ENCODE peak calls at places on chromosomes 16 and 17, in six cellular contexts. G is lower leg skin, H is breast epithelium, J is GM10248, R is NCI-H2081, S is AG08395. A is an unnamed sample.

GRCh38 chr17:33745047-33745783 is 452.1 kb upstream of the ASIC2 start:
- DNase-seq in R (no peak), H (no peak), J (no peak), S (no peak), G (no peak), A (no peak)

GRCh38 chr16:89198417-89199240 is 1.7 kb downstream of the SLC22A31 start:
- DNase-seq in R (no peak), G (no peak), J (no peak), H (no peak), S (no peak), A (no peak)

GRCh38 chr17:73491648-73492047 is 152.6 kb downstream of the SDK2 start:
- DNase-seq in S (no peak), H (no peak), G (no peak), R (no peak), J (no peak), A (no peak)

GRCh38 chr17:72710834-72711233 is 381.7 kb downstream of the SLC39A11 start:
- DNase-seq in H (no peak), R (no peak), J (no peak), G (no peak), S (no peak), A (no peak)

GRCh38 chr16:28531777-28532744 is 6.7 kb downstream of the NUPR1 start:
- DNase-seq in S (peak), H (peak), G (peak), J (no peak), R (no peak), A (peak)

GRCh38 chr17:20206591-20206990 is 197.4 kb downstream of the SPECC1 start:
- DNase-seq in H (no peak), S (peak), R (no peak), J (no peak), G (no peak), A (no peak)

GRCh38 chr17:36204724-36205500 is 6.0 kb upstream of the CCL4L2 start:
- DNase-seq in J (no peak), G (no peak), H (no peak), R (no peak), S (no peak), A (no peak)

GRCh38 chr16:2835638-2836493 is 5.8 kb downstream of the ZG16B start:
- DNase-seq in S (peak), H (peak), J (no peak), R (no peak), G (no peak), A (peak)

GRCh38 chr17:76370261-76370993 is 14.0 kb upstream of the SPHK1 start:
- DNase-seq in H (no peak), G (peak), S (peak), R (no peak), J (no peak), A (no peak)

GRCh38 chr17:60153606-60154355 is 4.0 kb downstream of the CA4 start:
- DNase-seq in H (no peak), S (peak), G (no peak), J (no peak), R (no peak), A (no peak)

GRCh38 chr17:50072925-50073324 is 17.0 kb downstream of the ITGA3 start:
- DNase-seq in J (no peak), R (no peak), H (no peak), S (no peak), G (no peak), A (no peak)

GRCh38 chr16:554297-554621 is 5.9 kb upstream of the PRR35 start:
- DNase-seq in G (no peak), J (no peak), S (no peak), R (no peak), H (no peak), A (no peak)

GRCh38 chr16:49452568-49452967 is 79.0 kb downstream of the C16orf78 start:
- DNase-seq in J (no peak), H (no peak), G (no peak), S (no peak), R (no peak), A (no peak)

GRCh38 chr17:62780273-62780672 is 27.8 kb downstream of the MARCHF10 start:
- DNase-seq in G (peak), J (no peak), R (no peak), S (no peak), H (no peak), A (no peak)

GRCh38 chr17:3167574-3167973 is 29.7 kb upstream of the OR1A2 start:
- DNase-seq in G (no peak), S (no peak), J (peak), H (no peak), R (no peak), A (peak)

GRCh38 chr17:63988741-63989621 is 9.2 kb upstream of the PRR29 start:
- DNase-seq in J (no peak), G (no peak), H (no peak), S (no peak), R (no peak), A (no peak)

GRCh38 chr16:86673956-86674453 is 95.7 kb downstream of the FOXL1 start:
- DNase-seq in S (no peak), H (no peak), J (no peak), R (no peak), G (no peak), A (no peak)

GRCh38 chr16:86874141-86874540 is 295.8 kb downstream of the FOXL1 start:
- DNase-seq in G (no peak), H (no peak), J (peak), R (no peak), S (peak), A (peak)

GRCh38 chr16:66950971-66951790 is 9.9 kb upstream of the CES3 start:
- DNase-seq in S (no peak), H (no peak), J (no peak), G (no peak), R (no peak), A (no peak)

GRCh38 chr16:87581867-87582220 is 20.5 kb upstream of the JPH3 start:
- DNase-seq in H (no peak), S (peak), R (no peak), G (peak), J (no peak), A (no peak)

A was measured in small intestine.